ENCODE peak calls at places on chromosome 3, in six cellular contexts. E is HCT116, L is cerebellar nuclear complex, C is cardiac muscle cell, J is neural crest cell, Q is SHP77. A is an unnamed sample.

GRCh38 chr3:72560857-72561675 is 287.2 kb downstream of the SHQ1 start:
- DNase-seq in E (no peak), C (no peak), L (no peak), Q (no peak), J (no peak), A (no peak)

GRCh38 chr3:120780977-120781376 is 38.4 kb downstream of the GTF2E1 start:
- DNase-seq in J (no peak), L (no peak), Q (no peak), C (peak), E (peak), A (no peak)

GRCh38 chr3:153180860-153181372 is 18.9 kb downstream of the RAP2B start:
- DNase-seq in J (no peak), Q (no peak), E (no peak), L (no peak), C (no peak), A (no peak)

GRCh38 chr3:87426916-87427315 is 150.5 kb upstream of the POU1F1 start:
- DNase-seq in L (no peak), Q (no peak), J (no peak), C (no peak), E (no peak), A (no peak)

GRCh38 chr3:185420762-185421161 is 57.8 kb downstream of the MAP3K13 start:
- DNase-seq in Q (no peak), E (no peak), L (peak), J (no peak), C (peak), A (peak)

GRCh38 chr3:171028025-171028778 is 1.7 kb upstream of the SLC2A2 start:
- DNase-seq in E (no peak), C (peak), L (no peak), J (no peak), Q (no peak), A (no peak)

GRCh38 chr3:37347941-37348340 is 173.6 kb upstream of the LRRFIP2 start:
- DNase-seq in J (no peak), Q (no peak), L (no peak), C (peak), E (no peak), A (no peak)

GRCh38 chr3:12661926-12662592 is 1.9 kb downstream of the RAF1 start:
- DNase-seq in Q (no peak), L (no peak), E (no peak), C (no peak), J (no peak), A (no peak)

GRCh38 chr3:58013973-58014649 is 5.9 kb downstream of the FLNB start:
- DNase-seq in E (no peak), C (peak), J (no peak), L (peak), Q (no peak), A (no peak)

GRCh38 chr3:50961361-50961760 is 286.6 kb downstream of the DOCK3 start:
- DNase-seq in Q (no peak), J (no peak), C (no peak), E (no peak), L (no peak), A (no peak)

GRCh38 chr3:116038968-116039950 is 406.0 kb downstream of the LSAMP start:
- DNase-seq in E (no peak), J (no peak), Q (no peak), C (peak), L (no peak), A (no peak)

GRCh38 chr3:131848111-131848510 is 186.7 kb downstream of the CPNE4 start:
- DNase-seq in L (no peak), C (no peak), J (no peak), E (no peak), Q (no peak), A (no peak)

GRCh38 chr3:32837789-32838188 is 20.0 kb downstream of the TRIM71 start:
- DNase-seq in E (no peak), L (no peak), Q (no peak), C (no peak), J (no peak), A (no peak)

GRCh38 chr3:71008350-71008923 is 575.1 kb downstream of the FOXP1 start:
- DNase-seq in J (no peak), C (no peak), E (no peak), Q (no peak), L (no peak), A (no peak)

GRCh38 chr3:122727279-122727678 is 46.6 kb downstream of the PARP14 start:
- DNase-seq in E (no peak), L (no peak), J (no peak), C (no peak), Q (no peak), A (no peak)

GRCh38 chr3:69178838-69179739 is 56.7 kb upstream of the LMOD3 start:
- DNase-seq in L (no peak), E (no peak), Q (no peak), J (no peak), C (peak), A (no peak)

GRCh38 chr3:73143821-73144237 is 82.4 kb downstream of the EBLN2 start:
- DNase-seq in Q (no peak), L (no peak), J (no peak), E (no peak), C (peak), A (no peak)

GRCh38 chr3:60856299-60857046 is 394.8 kb downstream of the FHIT start:
- DNase-seq in Q (no peak), J (no peak), L (no peak), C (no peak), E (no peak), A (no peak)

GRCh38 chr3:52710512-52710911 is 4.6 kb downstream of the SPCS1 start:
- DNase-seq in Q (no peak), E (no peak), C (no peak), L (no peak), J (no peak), A (no peak)

GRCh38 chr3:51353566-51354140 is 31.4 kb upstream of the MANF start:
- DNase-seq in Q (no peak), C (peak), J (no peak), L (no peak), E (no peak), A (no peak)

GRCh38 chr3:170689218-170689874 is 103.5 kb upstream of the SLC7A14 start:
- DNase-seq in Q (no peak), E (peak), L (no peak), C (peak), J (no peak), A (peak)

GRCh38 chr3:184399410-184399809 is 19.6 kb downstream of the CHRD start:
- DNase-seq in J (no peak), C (peak), E (no peak), L (no peak), Q (no peak), A (no peak)

GRCh38 chr3:143120716-143121239 is 1.2 kb downstream of the CHST2 start:
- DNase-seq in L (no peak), Q (no peak), J (peak), E (no peak), C (peak), A (no peak)

GRCh38 chr3:4029135-4029534 is 229.9 kb downstream of the LRRN1 start:
- DNase-seq in J (no peak), E (no peak), L (no peak), Q (no peak), C (no peak), A (no peak)

GRCh38 chr3:54171509-54171908 is 49.2 kb downstream of the CACNA2D3 start:
- DNase-seq in E (no peak), J (no peak), L (no peak), C (no peak), Q (no peak), A (no peak)

GRCh38 chr3:70261283-70261682 is 51.2 kb downstream of the MDFIC2 start:
- DNase-seq in J (no peak), Q (no peak), C (no peak), E (no peak), L (no peak), A (no peak)

GRCh38 chr3:134150476-134150875 is 100.2 kb downstream of the RYK start:
- DNase-seq in J (no peak), L (no peak), C (no peak), E (no peak), Q (no peak), A (no peak)

GRCh38 chr3:157618075-157618760 is 115.0 kb upstream of the VEPH1 start:
- DNase-seq in E (peak), J (no peak), L (no peak), C (peak), Q (peak), A (peak)

GRCh38 chr3:160981217-160981938 is 123.8 kb downstream of the B3GALNT1 start:
- DNase-seq in E (no peak), L (no peak), Q (no peak), C (peak), J (no peak), A (no peak)

GRCh38 chr3:16350041-16350952 is 85.3 kb downstream of the OXNAD1 start:
- DNase-seq in C (peak), Q (no peak), E (no peak), J (no peak), L (no peak), A (no peak)

GRCh38 chr3:13479332-13479581 is 849 bp upstream of the HDAC11 start:
- DNase-seq in J (no peak), E (no peak), Q (peak), C (no peak), L (peak), A (no peak)

GRCh38 chr3:179929091-179929529 is 107.6 kb downstream of the PEX5L start:
- DNase-seq in Q (peak), C (peak), E (peak), L (no peak), J (peak), A (peak)

GRCh38 chr3:143307613-143308183 is 188.1 kb downstream of the CHST2 start:
- DNase-seq in C (peak), E (no peak), Q (no peak), L (no peak), J (no peak), A (no peak)

GRCh38 chr3:113002676-113003075 is 11.9 kb downstream of the GTPBP8 start:
- DNase-seq in E (no peak), J (no peak), Q (no peak), C (no peak), L (no peak), A (no peak)

GRCh38 chr3:160924776-160925175 is 168.7 kb downstream of the PPM1L start:
- DNase-seq in E (no peak), J (no peak), L (no peak), C (no peak), Q (no peak), A (no peak)

GRCh38 chr3:100205161-100205560 is 55.6 kb upstream of the TBC1D23 start:
- DNase-seq in J (no peak), Q (no peak), E (no peak), C (no peak), L (no peak), A (no peak)

GRCh38 chr3:127387119-127387518 is 99.3 kb upstream of the PRR20G start:
- DNase-seq in J (no peak), L (no peak), C (no peak), E (no peak), Q (no peak), A (no peak)

GRCh38 chr3:40120816-40121215 is 188.7 kb upstream of the EIF1B start:
- DNase-seq in Q (no peak), J (no peak), L (no peak), C (peak), E (no peak), A (no peak)